ENCODE peak calls at places on chromosomes 3 and 15, in six cellular contexts. P, M, N, O, D and X are unnamed samples. For H3K36me3, the result is how much of the 10 kb centered on the place peaks cover.

GRCh38 chr15:92069308-92070244 is 216.1 kb downstream of the SLCO3A1 start:
- DNase-seq in P (peak), N (no peak), D (peak), M (no peak), O (no peak), X (no peak)

GRCh38 chr3:186990878-186991308 is 60.6 kb downstream of the ST6GAL1 start:
- DNase-seq in D (no peak), O (no peak), M (no peak), P (peak), N (no peak), X (no peak)

GRCh38 chr3:158678687-158679086 is 6.2 kb upstream of the LXN start:
- DNase-seq in P (no peak), N (no peak), M (no peak), D (no peak), O (no peak), X (no peak)

GRCh38 chr3:134315286-134316106 is 58.8 kb downstream of the AMOTL2 start:
- DNase-seq in N (peak), P (no peak), M (no peak), D (no peak), O (no peak), X (no peak)

GRCh38 chr3:36408146-36408545 is 27.8 kb downstream of the STAC start:
- DNase-seq in M (no peak), N (no peak), O (peak), P (no peak), D (no peak), X (no peak)

GRCh38 chr3:94293793-94294195 is 230.9 kb downstream of the NSUN3 start:
- DNase-seq in P (no peak), N (no peak), O (no peak), M (no peak), D (no peak), X (no peak)

GRCh38 chr3:15206662-15207576 is 873 bp downstream of the CAPN7 start:
- DNase-seq in P (no peak), O (peak), M (no peak), N (no peak), D (no peak), X (peak)

GRCh38 chr15:80444680-80445251 is 40.6 kb downstream of the ARNT2 start:
- DNase-seq in N (no peak), O (no peak), P (no peak), M (no peak), D (no peak), X (no peak)

GRCh38 chr3:117355566-117355965 is 646.0 kb downstream of the TUSC7 start:
- DNase-seq in M (peak), D (no peak), O (peak), P (no peak), N (peak), X (peak)

GRCh38 chr15:33154366-33155166 is 39.9 kb downstream of the FMN1 start:
- DNase-seq in D (no peak), M (no peak), N (no peak), P (no peak), O (no peak), X (no peak)

GRCh38 chr3:159458010-159458409 is 530.6 kb upstream of the IL12A start:
- DNase-seq in M (no peak), N (no peak), D (no peak), P (no peak), O (no peak), X (peak)

GRCh38 chr3:127768346-127769008 is 53.8 kb downstream of the MGLL start:
- DNase-seq in O (no peak), D (no peak), N (no peak), M (no peak), P (no peak), X (no peak)

GRCh38 chr15:67047149-67047661 is 18.2 kb upstream of the SMAD3 start:
- DNase-seq in N (no peak), P (no peak), O (no peak), M (no peak), D (no peak), X (no peak)

GRCh38 chr3:175728566-175728965 is 869.4 kb downstream of the NAALADL2 start:
- DNase-seq in O (no peak), D (no peak), N (no peak), M (no peak), P (no peak), X (no peak)

GRCh38 chr15:77186518-77187095 is 115.7 kb upstream of the TSPAN3 start:
- DNase-seq in D (peak), P (peak), M (peak), N (no peak), O (no peak), X (peak)

GRCh38 chr3:20668411-20668810 is 482.4 kb upstream of the SGO1 start:
- DNase-seq in P (no peak), M (no peak), D (no peak), N (peak), O (peak), X (peak)

GRCh38 chr3:135887220-135887619 is 78.3 kb upstream of the PPP2R3A start:
- DNase-seq in N (no peak), P (peak), D (no peak), O (no peak), M (no peak), X (no peak)

GRCh38 chr3:134406331-134407246 is 32.3 kb upstream of the AMOTL2 start:
- DNase-seq in P (no peak), M (no peak), D (no peak), O (no peak), N (peak), X (peak)

GRCh38 chr3:120418866-120419490 is 31.8 kb downstream of the FSTL1 start:
- DNase-seq in M (no peak), D (no peak), N (no peak), P (peak), O (peak), X (peak)

GRCh38 chr3:195711813-195712534 is 8.8 kb upstream of the MUC20 start:
- DNase-seq in O (no peak), M (no peak), N (no peak), D (no peak), P (no peak), X (no peak)

GRCh38 chr15:76201536-76202255 is 109.6 kb downstream of the ETFA start:
- DNase-seq in M (no peak), D (no peak), O (no peak), N (no peak), P (no peak), X (no peak)

GRCh38 chr3:126654571-126655393 is at the start of gene TXNRD3:
- DNase-seq in N (peak), P (peak), D (no peak), M (peak), O (peak), X (no peak)

GRCh38 chr15:39804026-39804425 is 21.4 kb upstream of the FSIP1 start:
- DNase-seq in M (no peak), D (no peak), O (peak), P (no peak), N (no peak), X (no peak)

GRCh38 chr3:8660271-8660731 is 15.7 kb upstream of the SSUH2 start:
- DNase-seq in O (no peak), N (no peak), M (no peak), P (no peak), D (no peak), X (no peak)

GRCh38 chr3:105397974-105398373 is 31.3 kb downstream of the ALCAM start:
- DNase-seq in M (no peak), P (no peak), D (no peak), N (no peak), O (no peak), X (no peak)

GRCh38 chr15:100715571-100716455 is 113.4 kb downstream of the ASB7 start:
- DNase-seq in O (peak), D (no peak), M (no peak), N (peak), P (no peak), X (no peak)

GRCh38 chr3:66196633-66197032 is 24.2 kb upstream of the SLC25A26 start:
- DNase-seq in N (no peak), M (no peak), D (no peak), P (no peak), O (no peak), X (no peak)
- TF ChIP-seq ZNF274 in N (no peak), M (no peak), D (no peak), P (no peak), O (no peak), X (no peak)

GRCh38 chr3:58077586-58078285 is 69.5 kb downstream of the FLNB start:
- DNase-seq in P (no peak), N (no peak), M (no peak), O (no peak), D (no peak), X (no peak)

GRCh38 chr3:58082047-58082446 is 73.8 kb downstream of the FLNB start:
- DNase-seq in P (no peak), D (no peak), M (peak), N (no peak), O (no peak), X (no peak)

GRCh38 chr3:58079773-58080172 is 71.6 kb downstream of the FLNB start:
- DNase-seq in D (no peak), N (no peak), O (no peak), P (no peak), M (no peak), X (no peak)

GRCh38 chr3:58074997-58075396 is 66.8 kb downstream of the FLNB start:
- DNase-seq in M (no peak), P (no peak), D (no peak), O (no peak), N (no peak), X (no peak)

GRCh38 chr3:58078610-58079009 is 70.4 kb downstream of the FLNB start:
- DNase-seq in N (no peak), O (no peak), D (no peak), P (no peak), M (no peak), X (no peak)
- H3K36me3 ChIP-seq in N (under half), O (under half), D (under half), P (under half), M (under half), X (half or more)

GRCh38 chr3:4647411-4647810 is 154.3 kb downstream of the ITPR1 start:
- DNase-seq in M (no peak), D (no peak), P (no peak), O (no peak), N (no peak), X (no peak)
- TF ChIP-seq ZNF274 in M (no peak), D (no peak), P (no peak), O (no peak), N (no peak), X (no peak)

GRCh38 chr15:99123706-99124451 is 19.0 kb downstream of the SYNM start:
- DNase-seq in D (no peak), M (peak), N (no peak), O (peak), P (peak), X (peak)

GRCh38 chr15:99124641-99125040 is 19.8 kb downstream of the SYNM start:
- DNase-seq in N (no peak), O (no peak), P (no peak), M (no peak), D (no peak), X (no peak)

GRCh38 chr15:99121691-99122410 is 17.0 kb downstream of the SYNM start:
- DNase-seq in M (no peak), D (no peak), P (no peak), N (no peak), O (no peak), X (no peak)

GRCh38 chr15:99121207-99121606 is 16.3 kb downstream of the SYNM start:
- DNase-seq in P (no peak), N (no peak), D (no peak), M (no peak), O (no peak), X (no peak)

DNA sequence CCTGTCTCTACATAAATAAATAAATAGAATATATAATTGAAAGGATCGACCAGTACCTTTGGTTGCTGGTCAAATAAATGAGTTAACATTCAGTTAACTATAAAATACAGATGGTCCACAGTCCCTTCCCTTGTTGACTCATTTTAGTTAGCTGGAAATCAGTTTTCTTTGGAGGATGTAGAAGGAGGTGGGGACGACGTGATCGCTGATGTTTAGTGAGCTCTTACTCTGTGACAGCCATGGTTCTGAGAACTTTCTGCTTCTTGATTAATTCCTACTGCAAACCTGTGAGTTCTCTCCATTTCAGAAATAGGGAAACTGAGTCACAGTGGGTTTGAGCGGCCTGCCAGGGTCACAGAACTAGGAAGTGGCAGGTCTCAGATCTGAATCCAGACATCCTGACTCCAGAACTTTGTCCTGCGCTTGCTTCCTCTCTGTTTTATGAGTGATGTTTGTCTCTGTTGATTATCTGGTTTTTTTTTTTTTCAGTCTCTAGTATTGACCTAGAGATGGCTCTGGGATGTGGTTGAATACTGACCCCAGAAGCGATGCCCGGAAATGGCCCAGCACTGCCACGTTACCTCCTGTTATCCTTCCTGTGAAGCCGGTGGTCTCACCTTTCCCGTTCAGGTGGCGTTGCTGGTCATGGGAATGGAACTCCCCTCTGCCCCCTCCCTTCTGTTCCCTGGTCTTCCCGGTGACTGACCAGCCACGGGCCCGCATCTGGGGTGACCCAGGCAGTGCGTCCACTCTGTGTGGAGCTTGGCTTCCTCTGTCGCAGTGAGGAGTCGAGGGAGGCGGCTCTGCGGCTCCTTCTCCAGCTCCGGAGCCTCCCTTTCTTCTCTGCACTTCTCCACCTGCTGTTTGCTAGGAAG is 18.2 kb downstream of the SYNM start:
- DNase-seq in M (no peak), N (no peak), P (no peak), D (no peak), O (no peak), X (no peak)
- H3K36me3 ChIP-seq in M (under half), N (under half), P (under half), D (under half), O (under half), X (under half)

GRCh38 chr3:3800076-3800448 is 831 bp downstream of the LRRN1 start:
- DNase-seq in P (no peak), D (no peak), O (no peak), M (no peak), N (no peak), X (peak)

GRCh38 chr3:3798641-3799113 is 554 bp upstream of the LRRN1 start:
- DNase-seq in M (no peak), P (no peak), D (no peak), O (no peak), N (peak), X (peak)

GRCh38 chr3:3801510-3801841 is 2.2 kb downstream of the LRRN1 start:
- DNase-seq in O (no peak), P (no peak), M (no peak), N (no peak), D (no peak), X (peak)

GRCh38 chr3:3800685-3801509 is 1.7 kb downstream of the LRRN1 start:
- DNase-seq in M (no peak), P (no peak), O (no peak), D (no peak), N (peak), X (peak)

GRCh38 chr3:3799173-3800075 is at the start of gene LRRN1:
- DNase-seq in P (no peak), O (no peak), D (no peak), N (peak), M (no peak), X (peak)
- TF ChIP-seq ZNF274 in P (no peak), O (no peak), D (no peak), N (no peak), M (no peak), X (no peak)